ENCODE peak calls at places on chromosomes 2 and 18, in five cellular contexts. A is NCI-H1092 treated with DMSO at 0.1 percent for 48 hours, K is left cardiac atrium, O is fibroblast of the conjunctiva, T is vagina. H is an unnamed sample.

GRCh38 chr2:224669449-224669848 is 46.7 kb downstream of the CCDC195 start:
- DNase-seq in A (no peak), T (no peak), O (no peak), K (no peak), H (no peak)

GRCh38 chr2:119841550-119841949 is 81.8 kb downstream of the PTPN4 start:
- DNase-seq in O (no peak), K (no peak), A (no peak), T (no peak), H (no peak)

GRCh38 chr18:78492064-78492812 is 487.4 kb upstream of the SALL3 start:
- DNase-seq in O (no peak), A (no peak), K (no peak), T (no peak), H (no peak)

GRCh38 chr2:229636568-229636967 is 77.8 kb downstream of the DNER start:
- DNase-seq in O (no peak), K (no peak), A (no peak), T (no peak), H (no peak)

GRCh38 chr18:75376004-75376403 is 51.5 kb downstream of the SMIM21 start:
- DNase-seq in K (no peak), T (no peak), A (no peak), O (no peak), H (no peak)

GRCh38 chr2:159516241-159516758 is 100.0 kb downstream of the BAZ2B start:
- DNase-seq in O (no peak), T (no peak), K (no peak), A (peak; percentile 89), H (no peak)

GRCh38 chr2:218272531-218273212 is 2.4 kb downstream of the PNKD start:
- DNase-seq in A (peak; percentile 21), T (peak; percentile 99), K (peak; percentile 92), O (peak; percentile 97), H (peak; percentile 66)

GRCh38 chr18:57975805-57976204 is 68.2 kb upstream of the NEDD4L start:
- DNase-seq in K (no peak), T (no peak), O (no peak), A (no peak), H (no peak)

GRCh38 chr18:13501896-13502295 is 224.5 kb downstream of the FAM210A start:
- DNase-seq in K (no peak), O (no peak), T (no peak), A (no peak), H (no peak)

GRCh38 chr18:59268722-59269562 is 4.3 kb downstream of the RAX start:
- DNase-seq in T (no peak), A (peak; percentile 49), K (peak; percentile 58), O (no peak), H (peak; percentile 40)

GRCh38 chr2:65129276-65129612 is 662 bp downstream of the RAB1A start:
- DNase-seq in O (no peak), A (peak; percentile 10), K (no peak), T (peak; percentile 93), H (no peak)

H was measured in activated T-helper 2 cell treated with anti-CD3 and anti-CD28 coated beads, Interferon-gamma antibody, Interleukin-2, Interleukin-4, amounts not matched to agents 10 μg/mL and 5 μg/mL and 100 μg/mL, durations not matched to agents 14 hours and 24 hours and 36 hours.